ENCODE peak calls at places on chromosomes 11 and 22, in six cellular contexts. I is keratinocyte, M is tibial artery, B is mucosa of descending colon, Q is AG10803, F is fibroblast of pulmonary artery. S is an unnamed sample.

GRCh38 chr11:19244084-19244483 is 3.3 kb upstream of the E2F8 start:
- DNase-seq in I (peak), M (no peak), B (no peak), Q (peak), F (peak), S (no peak)

GRCh38 chr11:111272420-111272819 is 25.9 kb upstream of the POU2AF3 start:
- DNase-seq in I (no peak), M (no peak), B (no peak), Q (no peak), F (no peak), S (no peak)

GRCh38 chr11:11416917-11417316 is 63.9 kb upstream of the CSNK2A3 start:
- DNase-seq in I (no peak), M (peak), B (no peak), Q (peak), F (peak), S (no peak)

GRCh38 chr11:20226936-20227335 is 66.7 kb upstream of the DBX1 start:
- DNase-seq in I (no peak), M (no peak), B (no peak), Q (no peak), F (no peak), S (no peak)

GRCh38 chr11:126357055-126357962 is 1.8 kb downstream of the ST3GAL4 start:
- DNase-seq in I (no peak), M (no peak), B (no peak), Q (no peak), F (no peak), S (no peak)

GRCh38 chr11:102234779-102235439 is 82.4 kb upstream of the BIRC3 start:
- DNase-seq in I (no peak), M (no peak), B (no peak), Q (peak), F (no peak), S (no peak)

GRCh38 chr11:94128171-94128745 is 383 bp upstream of the PANX1 start:
- DNase-seq in I (no peak), M (no peak), B (peak), Q (no peak), F (no peak), S (peak)

GRCh38 chr11:76267563-76267962 is 61.3 kb upstream of the WNT11 start:
- DNase-seq in I (no peak), M (no peak), B (no peak), Q (peak), F (peak), S (no peak)

GRCh38 chr11:22467741-22468140 is 129.6 kb downstream of the SLC17A6 start:
- DNase-seq in I (no peak), M (no peak), B (no peak), Q (no peak), F (no peak), S (no peak)

GRCh38 chr11:11155962-11156815 is 196.9 kb downstream of the CSNK2A3 start:
- DNase-seq in I (no peak), M (no peak), B (no peak), Q (no peak), F (no peak), S (no peak)

GRCh38 chr22:35842954-35843353 is 125.3 kb downstream of the APOL5 start:
- DNase-seq in I (no peak), M (no peak), B (no peak), Q (peak), F (peak), S (no peak)

GRCh38 chr11:76096552-76096951 is 109.8 kb downstream of the WNT11 start:
- DNase-seq in I (no peak), M (no peak), B (no peak), Q (no peak), F (no peak), S (no peak)

GRCh38 chr11:126079640-126080205 is 17.1 kb upstream of the CDON start:
- DNase-seq in I (no peak), M (no peak), B (no peak), Q (no peak), F (no peak), S (no peak)

GRCh38 chr22:48417143-48418070 is 1410.3 kb downstream of the BRD1 start:
- DNase-seq in I (no peak), M (no peak), B (no peak), Q (no peak), F (no peak), S (peak)

GRCh38 chr22:20111045-20111688 is 4.7 kb upstream of the RANBP1 start:
- DNase-seq in I (no peak), M (no peak), B (peak), Q (peak), F (peak), S (peak)

GRCh38 chr22:28103596-28103995 is 184.5 kb upstream of the PITPNB start:
- DNase-seq in I (no peak), M (no peak), B (no peak), Q (peak), F (peak), S (no peak)

DNA sequence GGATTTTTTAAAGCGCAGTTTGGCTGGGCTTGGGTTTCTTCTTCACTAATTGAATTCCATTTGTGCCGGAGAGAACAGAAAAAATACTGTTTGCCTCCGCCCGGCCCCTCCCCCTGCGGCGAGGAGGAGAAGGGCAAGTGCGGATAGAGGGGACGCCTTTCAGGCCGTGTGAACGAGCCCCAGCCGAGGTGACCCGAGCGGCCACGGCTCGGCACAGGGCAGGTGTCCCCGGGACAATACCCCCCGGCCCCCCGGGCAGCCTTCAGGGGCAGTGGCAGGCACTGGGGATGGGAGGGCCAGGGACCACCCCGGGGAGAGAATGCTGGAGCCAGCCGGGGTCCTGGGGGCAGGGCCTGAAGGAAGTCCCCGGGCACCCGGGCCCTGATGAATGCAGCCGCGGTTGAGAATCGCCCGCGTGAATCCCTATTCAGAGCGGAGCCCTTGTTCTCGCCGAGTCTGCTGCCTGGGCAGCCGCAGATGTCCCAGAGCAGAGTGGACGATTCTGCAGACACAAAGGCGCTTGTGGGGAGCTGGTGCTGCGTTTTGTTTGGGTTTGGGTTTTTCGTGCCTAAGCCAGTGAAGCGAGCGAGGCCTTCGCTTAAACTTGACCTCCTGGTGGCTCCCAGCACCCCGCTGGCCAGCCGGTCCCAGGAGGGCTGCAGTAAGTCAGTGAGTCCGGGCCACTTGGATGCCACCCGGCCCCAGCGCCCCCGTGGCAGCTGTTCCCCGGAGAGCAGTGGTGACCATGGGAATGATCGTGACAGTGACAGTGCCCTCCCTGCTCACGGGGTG is 96.0 kb downstream of the WNT7B start:
- DNase-seq in I (no peak), M (no peak), B (no peak), Q (no peak), F (no peak), S (peak)
- H3K4me3 ChIP-seq in I (no peak), M (no peak), B (no peak), Q (no peak), F (no peak), S (no peak)

GRCh38 chr22:42342426-42343135 is 72.1 kb upstream of the TCF20 start:
- DNase-seq in I (no peak), M (no peak), B (no peak), Q (no peak), F (no peak), S (no peak)

GRCh38 chr22:42341779-42342178 is 71.3 kb upstream of the TCF20 start:
- DNase-seq in I (no peak), M (no peak), B (no peak), Q (no peak), F (no peak), S (no peak)

GRCh38 chr22:42343136-42343484 is 72.7 kb upstream of the TCF20 start:
- DNase-seq in I (no peak), M (no peak), B (no peak), Q (no peak), F (no peak), S (no peak)

GRCh38 chr22:42344391-42344861 is 74.0 kb upstream of the TCF20 start:
- DNase-seq in I (no peak), M (no peak), B (no peak), Q (peak), F (no peak), S (no peak)

DNA sequence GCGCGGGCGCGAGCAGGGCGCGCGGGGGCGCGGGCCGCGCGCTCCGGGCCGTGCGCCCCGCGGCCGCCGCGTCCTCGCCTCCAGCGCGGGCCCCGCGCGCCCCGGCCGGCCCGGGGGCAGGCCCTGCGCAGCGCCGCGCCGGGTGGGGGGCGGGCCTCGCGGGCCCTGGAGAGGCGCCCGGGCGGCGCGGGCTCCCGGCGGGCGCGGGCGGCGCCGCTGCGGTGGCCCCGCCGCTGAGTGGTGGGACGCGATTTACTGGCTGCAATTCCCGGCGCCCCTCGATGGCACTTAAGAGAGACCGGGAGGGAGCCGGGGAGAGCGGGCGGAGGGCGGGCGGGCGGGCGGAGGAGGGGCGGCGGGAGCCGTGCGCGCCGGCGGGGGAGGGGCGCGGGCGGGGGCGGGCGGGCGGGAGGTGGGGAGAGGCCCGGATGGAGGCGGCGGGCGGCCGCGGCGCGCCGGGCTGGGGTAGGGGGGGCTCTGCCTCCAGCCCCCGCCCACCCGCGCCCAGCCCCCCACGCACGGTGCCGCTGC is 73.2 kb upstream of the TCF20 start:
- DNase-seq in I (no peak), M (no peak), B (no peak), Q (no peak), F (no peak), S (no peak)
- H3K4me3 ChIP-seq in I (peak), M (peak), B (no peak), Q (no peak), F (peak), S (no peak)

GRCh38 chr11:128525411-128526243 is 61.7 kb downstream of the ETS1 start:
- DNase-seq in I (no peak), M (no peak), B (no peak), Q (peak), F (no peak), S (no peak)
- H3K4me3 ChIP-seq in I (no peak), M (no peak), B (no peak), Q (no peak), F (no peak), S (no peak)

GRCh38 chr11:63242089-63242762 is 1.2 kb downstream of the SLC22A25 start:
- DNase-seq in I (no peak), M (no peak), B (no peak), Q (no peak), F (no peak), S (no peak)

GRCh38 chr11:63240791-63241379 is 2.5 kb downstream of the SLC22A25 start:
- DNase-seq in I (no peak), M (no peak), B (no peak), Q (no peak), F (no peak), S (no peak)

GRCh38 chr11:63239254-63239653 is 4.1 kb downstream of the SLC22A25 start:
- DNase-seq in I (no peak), M (no peak), B (no peak), Q (no peak), F (no peak), S (no peak)

GRCh38 chr11:63237413-63237812 is 6.0 kb downstream of the SLC22A25 start:
- DNase-seq in I (no peak), M (no peak), B (no peak), Q (no peak), F (no peak), S (no peak)

GRCh38 chr11:63240098-63240497 is 3.3 kb downstream of the SLC22A25 start:
- DNase-seq in I (no peak), M (no peak), B (no peak), Q (no peak), F (no peak), S (no peak)
- H3K4me3 ChIP-seq in I (no peak), M (no peak), B (no peak), Q (no peak), F (no peak), S (no peak)

DNA sequence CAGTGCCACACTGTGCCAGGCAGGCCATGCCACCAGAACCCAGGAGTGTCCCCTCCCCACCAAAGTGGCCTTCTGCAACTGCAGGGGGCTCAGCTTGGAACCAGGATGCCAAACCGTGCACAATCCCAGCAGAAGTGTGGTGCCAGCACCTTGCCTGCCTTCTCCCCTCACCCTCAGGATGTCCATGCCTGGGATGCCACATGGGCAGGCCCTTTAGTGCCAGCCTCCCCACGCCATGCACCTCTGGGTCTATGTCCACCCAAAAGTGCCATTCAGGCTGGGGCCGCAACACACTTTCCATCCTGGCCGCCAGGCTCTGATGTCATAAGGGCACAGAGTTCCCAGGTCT is 8.7 kb upstream of the TBC1D22A start:
- DNase-seq in I (no peak), M (no peak), B (no peak), Q (no peak), F (no peak), S (no peak)
- H3K4me3 ChIP-seq in I (no peak), M (peak), B (no peak), Q (no peak), F (no peak), S (no peak)

GRCh38 chr22:29480262-29480511 is 169 bp downstream of the NEFH start:
- DNase-seq in I (no peak), M (no peak), B (no peak), Q (no peak), F (no peak), S (no peak)

GRCh38 chr22:29482253-29482652 is 2.2 kb downstream of the NEFH start:
- DNase-seq in I (no peak), M (no peak), B (no peak), Q (no peak), F (no peak), S (no peak)

GRCh38 chr22:29480512-29481264 is 670 bp downstream of the NEFH start:
- DNase-seq in I (no peak), M (no peak), B (no peak), Q (peak), F (peak), S (no peak)

GRCh38 chr22:29482726-29483125 is 2.7 kb downstream of the NEFH start:
- DNase-seq in I (no peak), M (no peak), B (no peak), Q (no peak), F (no peak), S (no peak)

GRCh38 chr22:29481265-29482000 is 1.4 kb downstream of the NEFH start:
- DNase-seq in I (no peak), M (no peak), B (no peak), Q (peak), F (peak), S (no peak)
- H3K4me3 ChIP-seq in I (no peak), M (peak), B (no peak), Q (peak), F (peak), S (no peak)

GRCh38 chr11:118909619-118910308 is 16.0 kb downstream of the BCL9L start:
- DNase-seq in I (no peak), M (no peak), B (peak), Q (peak), F (no peak), S (no peak)
- H3K4me3 ChIP-seq in I (peak), M (peak), B (no peak), Q (peak), F (peak), S (peak)

GRCh38 chr22:39150848-39151215 is 1.6 kb downstream of the CBX7 start:
- DNase-seq in I (no peak), M (peak), B (no peak), Q (no peak), F (no peak), S (peak)

GRCh38 chr22:39149915-39150847 is 2.3 kb downstream of the CBX7 start:
- DNase-seq in I (no peak), M (peak), B (peak), Q (no peak), F (no peak), S (no peak)

GRCh38 chr22:39152511-39153219 is at the start of gene CBX7:
- DNase-seq in I (peak), M (peak), B (peak), Q (peak), F (peak), S (peak)

GRCh38 chr22:39152024-39152510 is 413 bp downstream of the CBX7 start:
- DNase-seq in I (no peak), M (peak), B (no peak), Q (no peak), F (no peak), S (no peak)

DNA sequence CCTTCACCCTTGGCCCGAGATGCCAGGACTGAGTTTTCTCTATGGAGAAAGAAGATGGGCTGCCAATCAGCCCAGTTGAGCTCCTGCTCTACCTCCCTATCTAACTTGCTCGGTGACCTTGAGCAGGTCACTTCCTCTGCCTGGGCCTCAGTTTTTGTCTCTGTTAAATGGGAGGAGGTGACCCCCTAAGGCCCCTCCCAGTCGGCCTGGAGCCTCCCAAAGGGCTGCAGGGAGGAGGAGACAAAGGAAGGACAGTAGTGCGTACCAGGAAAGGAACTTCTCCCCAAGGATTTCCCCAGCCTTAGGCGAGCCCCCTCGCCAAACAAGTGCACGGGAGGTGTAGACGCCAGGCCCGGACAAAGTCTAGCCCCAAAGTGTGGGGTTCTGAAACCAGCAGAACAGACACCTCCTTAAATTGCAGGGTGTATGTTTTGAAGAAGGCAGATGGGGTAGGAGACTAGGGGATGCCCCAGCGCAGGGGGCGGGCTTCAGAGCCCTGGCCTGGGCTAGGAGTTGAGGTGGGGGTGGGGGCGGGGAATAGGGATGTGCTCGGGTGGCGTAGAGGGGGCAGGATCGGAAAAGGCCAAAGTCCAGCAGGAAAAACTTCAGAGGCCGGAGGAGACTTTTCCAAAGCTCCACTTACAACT is 1.0 kb downstream of the CBX7 start:
- DNase-seq in I (no peak), M (peak), B (peak), Q (no peak), F (no peak), S (peak)
- H3K4me3 ChIP-seq in I (no peak), M (peak), B (no peak), Q (peak), F (peak), S (peak)

DNA sequence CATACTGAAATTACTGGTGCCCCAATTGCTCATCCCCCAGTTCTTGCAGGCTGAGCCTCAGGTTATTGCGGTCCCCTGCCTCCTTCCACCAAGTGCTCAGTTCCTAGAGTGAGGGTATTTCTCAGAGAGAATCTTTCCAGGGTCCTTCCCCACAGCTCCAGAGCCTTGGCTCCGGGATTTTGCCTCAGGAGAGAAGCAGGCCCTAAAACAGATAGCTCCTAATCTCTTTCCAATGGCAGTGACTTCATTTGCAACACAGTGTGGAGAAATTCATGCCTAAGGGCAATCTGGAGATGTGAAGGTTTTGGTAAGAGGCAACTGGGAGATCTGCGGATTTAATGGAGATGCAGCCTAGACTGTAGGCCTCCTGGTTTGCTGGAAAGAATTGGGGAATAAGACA is 2.9 kb downstream of the NF2 start:
- DNase-seq in I (no peak), M (no peak), B (no peak), Q (no peak), F (no peak), S (no peak)
- H3K4me3 ChIP-seq in I (no peak), M (no peak), B (no peak), Q (no peak), F (no peak), S (no peak)